ENCODE peak calls at places on chromosome 14, in ten cellular contexts. W is effector memory CD4-positive, alpha-beta T cell; F is HepG2; O is tibial artery; E is transverse colon; S is left ventricle myocardium inferior; V is BJ; T is HCT116; Q is CD4-positive, CD25-positive, alpha-beta regulatory T cell; D is fibroblast of lung. C is an unnamed sample.

GRCh38 chr14:45287609-45288008 is 34.6 kb upstream of the MIS18BP1 start:
- DNase-seq in D (no peak), Q (no peak), E (no peak), O (no peak), S (no peak), W (no peak), V (no peak), F (no peak), T (no peak), C (no peak)

GRCh38 chr14:56996721-56997399 is 186.6 kb upstream of the OTX2 start:
- DNase-seq in Q (no peak), T (peak; percentile 23), E (no peak), S (no peak), O (no peak), W (no peak), F (no peak), D (no peak), V (no peak), C (no peak)

GRCh38 chr14:29458547-29458946 is 469.1 kb downstream of the PRKD1 start:
- DNase-seq in E (no peak), O (no peak), W (no peak), T (no peak), V (no peak), S (no peak), F (no peak), Q (no peak), D (no peak), C (no peak)

GRCh38 chr14:56294125-56294524 is 175.9 kb downstream of the PELI2 start:
- DNase-seq in S (no peak), V (no peak), Q (no peak), D (no peak), T (no peak), F (no peak), W (no peak), E (no peak), O (no peak), C (no peak)

GRCh38 chr14:28300356-28300755 is 466.2 kb upstream of the FOXG1 start:
- DNase-seq in O (no peak), S (no peak), T (no peak), E (no peak), V (no peak), Q (no peak), W (no peak), D (no peak), F (no peak), C (no peak)

GRCh38 chr14:103879570-103880333 is 32.4 kb upstream of the PPP1R13B start:
- DNase-seq in S (peak; percentile 61), T (no peak), D (no peak), Q (no peak), F (peak; percentile 97), W (no peak), O (no peak), E (peak; percentile 84), V (no peak), C (peak; percentile 35)

GRCh38 chr14:28406181-28406580 is 360.4 kb upstream of the FOXG1 start:
- DNase-seq in D (peak; percentile 12), Q (no peak), O (no peak), S (no peak), F (no peak), E (no peak), T (no peak), V (no peak), W (no peak), C (no peak)

GRCh38 chr14:36511981-36512584 is 7.9 kb downstream of the NKX2-1 start:
- DNase-seq in V (no peak), S (no peak), T (no peak), F (no peak), O (no peak), Q (no peak), W (no peak), E (no peak), D (no peak), C (no peak)

GRCh38 chr14:69632752-69633151 is 21.4 kb downstream of the SUSD6 start:
- DNase-seq in T (no peak), Q (no peak), F (no peak), E (no peak), O (no peak), D (no peak), V (no peak), S (no peak), W (no peak), C (no peak)

GRCh38 chr14:34262511-34262910 is 199.5 kb downstream of the SPTSSA start:
- DNase-seq in O (no peak), T (no peak), Q (no peak), D (no peak), E (no peak), V (no peak), S (no peak), W (no peak), F (no peak), C (no peak)

GRCh38 chr14:100262545-100262944 is 23.6 kb downstream of the YY1 start:
- DNase-seq in Q (no peak), O (no peak), D (no peak), E (no peak), F (no peak), W (no peak), T (no peak), V (no peak), S (no peak), C (no peak)

GRCh38 chr14:65639216-65639615 is 226.7 kb downstream of the FUT8 start:
- DNase-seq in D (no peak), E (no peak), S (no peak), O (no peak), T (no peak), V (no peak), Q (no peak), W (no peak), F (peak; percentile 50), C (no peak)

GRCh38 chr14:52649511-52649910 is 45.8 kb downstream of the ERO1A start:
- DNase-seq in F (no peak), T (no peak), D (no peak), S (no peak), V (no peak), W (no peak), E (no peak), O (no peak), Q (no peak), C (no peak)

DNA sequence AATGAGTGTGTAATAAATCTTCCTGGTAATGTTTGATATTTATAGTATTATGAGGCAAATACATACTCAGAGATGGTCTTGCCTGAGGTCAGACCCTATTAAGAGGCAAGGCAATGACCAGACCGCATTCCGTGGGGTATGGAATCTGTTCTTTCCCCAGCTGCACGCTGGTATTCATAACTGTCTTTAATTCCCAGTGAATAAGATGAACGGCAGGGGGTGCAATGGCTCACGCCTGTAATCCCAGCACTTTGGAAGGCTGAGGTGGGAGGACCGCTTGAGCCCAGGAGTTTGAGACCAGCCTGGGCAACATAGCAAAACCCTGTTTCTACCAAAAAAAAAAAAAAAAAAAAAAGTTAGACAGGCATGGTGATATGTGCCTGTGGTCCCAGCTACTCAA is 44.6 kb downstream of the ERO1A start:
- DNase-seq in E (no peak), D (no peak), O (no peak), T (no peak), F (peak; percentile 26), W (no peak), S (no peak), V (no peak), Q (no peak), C (no peak)
- H3K36me3 ChIP-seq in E (peaks cover 43% of the 10 kb centered on the region), D (peaks cover 2% of the 10 kb centered on the region), O (peaks cover 38% of the 10 kb centered on the region), T (peaks cover 22% of the 10 kb centered on the region), F (peaks cover 48% of the 10 kb centered on the region), W (peaks cover 56% of the 10 kb centered on the region), S (peaks cover 70% of the 10 kb centered on the region), V (peaks cover 1% of the 10 kb centered on the region), Q (peaks cover 84% of the 10 kb centered on the region), C (no peaks in the 10 kb centered on the region)

DNA sequence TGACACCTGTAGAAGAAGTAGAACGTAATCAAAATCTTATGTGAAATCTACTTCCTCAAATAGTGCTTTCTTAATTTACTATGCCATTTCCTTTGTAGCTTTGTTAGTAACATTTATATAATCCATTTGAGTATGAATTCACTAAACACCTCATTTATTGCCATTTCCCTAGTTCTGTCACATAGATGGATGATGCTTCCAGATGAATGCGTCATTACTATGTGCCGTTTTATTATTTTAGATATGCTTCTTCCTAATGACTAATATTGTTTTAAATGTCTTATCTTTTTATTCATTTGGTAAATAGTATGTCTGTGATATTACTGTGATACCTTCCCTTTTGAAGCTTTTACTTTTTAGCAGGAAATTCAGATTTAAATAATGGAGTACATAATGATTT is 14.4 kb downstream of the FRMD6 start:
- DNase-seq in S (no peak), E (no peak), D (no peak), W (no peak), O (no peak), T (no peak), V (no peak), Q (no peak), F (no peak), C (no peak)
- H3K27me3 ChIP-seq in S (no peaks in the 10 kb centered on the region), E (no peaks in the 10 kb centered on the region), D (no peaks in the 10 kb centered on the region), W (no peaks in the 10 kb centered on the region), O (no peaks in the 10 kb centered on the region), T (no peaks in the 10 kb centered on the region), V (no peaks in the 10 kb centered on the region), Q (peaks cover 3% of the 10 kb centered on the region), F (no peaks in the 10 kb centered on the region), C (no peaks in the 10 kb centered on the region)

GRCh38 chr14:67335781-67336180 is 23.8 kb downstream of the ATP6V1D start:
- DNase-seq in D (peak; percentile 38), V (no peak), T (peak; percentile 36), E (no peak), F (peak; percentile 56), O (no peak), S (no peak), Q (peak; percentile 19), W (no peak), C (no peak)

GRCh38 chr14:67332468-67332867 is 27.1 kb downstream of the ATP6V1D start:
- DNase-seq in V (no peak), Q (no peak), W (no peak), F (no peak), T (no peak), E (no peak), D (no peak), O (no peak), S (no peak), C (no peak)

GRCh38 chr14:67331368-67332125 is 28.1 kb downstream of the ATP6V1D start:
- DNase-seq in W (no peak), F (no peak), E (no peak), O (no peak), Q (no peak), S (no peak), D (no peak), V (no peak), T (no peak), C (no peak)
- H3K36me3 ChIP-seq in W (peaks cover 25% of the 10 kb centered on the region), F (peaks cover 21% of the 10 kb centered on the region), E (peaks cover 34% of the 10 kb centered on the region), O (peaks cover 64% of the 10 kb centered on the region), Q (peaks cover 37% of the 10 kb centered on the region), S (peaks cover 70% of the 10 kb centered on the region), D (peaks cover 1% of the 10 kb centered on the region), V (peaks cover 2% of the 10 kb centered on the region), T (peaks cover 12% of the 10 kb centered on the region), C (no peaks in the 10 kb centered on the region)

DNA sequence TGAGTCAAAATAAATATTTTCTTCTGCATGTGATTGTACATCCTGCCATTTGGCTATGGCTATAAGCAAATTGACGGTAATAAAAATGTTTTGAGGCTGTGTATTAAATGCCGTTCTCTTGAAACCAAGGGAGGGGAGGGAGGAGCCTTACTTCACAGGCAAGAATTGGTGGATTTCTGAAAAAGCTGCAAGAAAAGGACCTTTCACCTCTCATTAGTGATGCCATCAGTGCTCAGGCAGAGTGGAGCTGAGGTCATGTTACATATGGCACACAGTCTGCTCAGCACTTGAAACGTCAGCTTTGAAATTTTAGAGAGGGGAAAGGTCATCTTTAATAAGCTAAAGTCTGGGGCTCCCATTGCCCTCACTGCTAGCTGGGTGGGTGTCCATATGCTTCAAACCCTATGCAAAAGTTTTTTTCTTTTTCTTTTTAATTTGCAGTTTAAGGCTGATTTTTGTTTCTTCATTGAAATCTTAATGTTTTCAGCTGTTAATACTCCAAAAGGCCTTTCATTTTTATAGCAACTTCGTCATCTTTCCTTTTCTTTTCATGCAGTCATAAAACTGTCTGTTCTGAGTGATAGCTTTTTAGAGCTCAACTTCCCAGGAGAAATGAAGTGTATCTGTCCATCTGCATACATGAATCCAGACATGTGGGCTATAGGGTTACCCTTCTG is 9.8 kb upstream of the SIX1 start:
- DNase-seq in E (no peak), S (no peak), Q (no peak), D (peak; percentile 83), T (no peak), F (peak; percentile 27), V (no peak), O (no peak), W (no peak), C (no peak)
- H3K27me3 ChIP-seq in E (peaks cover 98% of the 10 kb centered on the region), S (peaks cover 100% of the 10 kb centered on the region), Q (peaks cover 37% of the 10 kb centered on the region), D (peaks cover 8% of the 10 kb centered on the region), T (no peaks in the 10 kb centered on the region), F (no peaks in the 10 kb centered on the region), V (no peaks in the 10 kb centered on the region), O (no peaks in the 10 kb centered on the region), W (peaks cover 18% of the 10 kb centered on the region), C (peaks cover 8% of the 10 kb centered on the region)